ENCODE peak calls at places on chromosomes 13 and 19, in four cellular contexts. C is fibroblast of lung, K is brain microvascular endothelial cell, M is colonic mucosa. F is an unnamed sample.

GRCh38 chr19:49887037-49887652 is 9.5 kb downstream of the IL4I1 start:
- DNase-seq in C (no peak), K (no peak), M (no peak), F (no peak)

GRCh38 chr13:44191504-44192171 is 182.0 kb upstream of the SERP2 start:
- DNase-seq in C (peak; percentile 67), K (peak; percentile 68), M (peak; percentile 54), F (peak; percentile 21)

GRCh38 chr19:14943601-14944000 is 2.3 kb downstream of the OR7C2 start:
- DNase-seq in C (no peak), K (no peak), M (no peak), F (no peak)

GRCh38 chr19:49614096-49614857 is 23.3 kb downstream of the PRR12 start:
- DNase-seq in C (peak; percentile 88), K (peak; percentile 85), M (no peak), F (no peak)

GRCh38 chr13:65914707-65915106 is 1315.4 kb downstream of the PCDH9 start:
- DNase-seq in C (peak; percentile 73), K (peak; percentile 41), M (no peak), F (no peak)

GRCh38 chr19:29121684-29122083 is 91.3 kb downstream of the UQCRFS1 start:
- DNase-seq in C (no peak), K (no peak), M (no peak), F (no peak)

GRCh38 chr13:107847406-107847805 is 367.9 kb downstream of the LIG4 start:
- DNase-seq in C (no peak), K (no peak), M (no peak), F (no peak)

GRCh38 chr19:30664358-30665058 is 292.3 kb downstream of the ZNF536 start:
- DNase-seq in C (no peak), K (peak; percentile 11), M (no peak), F (no peak)

GRCh38 chr19:32686847-32687450 is 4.7 kb upstream of the NUDT19 start:
- DNase-seq in C (no peak), K (no peak), M (no peak), F (no peak)

GRCh38 chr13:28522871-28523270 is 27.9 kb upstream of the FLT1 start:
- DNase-seq in C (no peak), K (no peak), M (no peak), F (no peak)

GRCh38 chr19:3783660-3784584 is 2.3 kb downstream of the MATK start:
- DNase-seq in C (no peak), K (no peak), M (no peak), F (no peak)

GRCh38 chr19:45600340-45600885 is 1.6 kb downstream of the GPR4 start:
- DNase-seq in C (no peak), K (no peak), M (no peak), F (no peak)

GRCh38 chr19:51163257-51163656 is 21.2 kb downstream of the SIGLEC7 start:
- DNase-seq in C (no peak), K (no peak), M (no peak), F (no peak)

GRCh38 chr19:5393088-5393487 is 52.5 kb upstream of the PTPRS start:
- DNase-seq in C (no peak), K (no peak), M (no peak), F (no peak)

GRCh38 chr19:5396963-5397362 is 56.4 kb upstream of the PTPRS start:
- DNase-seq in C (no peak), K (no peak), M (no peak), F (no peak)

GRCh38 chr19:5395996-5396939 is 55.7 kb upstream of the PTPRS start:
- DNase-seq in C (no peak), K (no peak), M (no peak), F (no peak)

GRCh38 chr19:5395541-5395940 is 54.9 kb upstream of the PTPRS start:
- DNase-seq in C (peak; percentile 18), K (peak; percentile 24), M (no peak), F (no peak)

GRCh38 chr19:5394907-5395505 is 54.4 kb upstream of the PTPRS start:
- DNase-seq in C (no peak), K (no peak), M (no peak), F (no peak)
- H3K27me3 ChIP-seq in C (peaks cover 28% of the 10 kb centered on the region), K (peaks cover 45% of the 10 kb centered on the region), M (no peaks in the 10 kb centered on the region), F (peaks cover 5% of the 10 kb centered on the region)

GRCh38 chr13:110323172-110323851 is 16.2 kb downstream of the COL4A2 start:
- DNase-seq in C (peak; percentile 96), K (peak; percentile 89), M (no peak), F (no peak)
- H3K4me3 ChIP-seq in C (no peak overlapping the region), K (no peak overlapping the region), M (no peak overlapping the region), F (no peak overlapping the region)

GRCh38 chr13:49476529-49476928 is 19.2 kb upstream of the PHF11 start:
- DNase-seq in C (no peak), K (no peak), M (no peak), F (no peak)
- H3K27ac ChIP-seq in C (no peak overlapping the region), K (no peak overlapping the region), M (no peak overlapping the region), F (no peak overlapping the region)

DNA sequence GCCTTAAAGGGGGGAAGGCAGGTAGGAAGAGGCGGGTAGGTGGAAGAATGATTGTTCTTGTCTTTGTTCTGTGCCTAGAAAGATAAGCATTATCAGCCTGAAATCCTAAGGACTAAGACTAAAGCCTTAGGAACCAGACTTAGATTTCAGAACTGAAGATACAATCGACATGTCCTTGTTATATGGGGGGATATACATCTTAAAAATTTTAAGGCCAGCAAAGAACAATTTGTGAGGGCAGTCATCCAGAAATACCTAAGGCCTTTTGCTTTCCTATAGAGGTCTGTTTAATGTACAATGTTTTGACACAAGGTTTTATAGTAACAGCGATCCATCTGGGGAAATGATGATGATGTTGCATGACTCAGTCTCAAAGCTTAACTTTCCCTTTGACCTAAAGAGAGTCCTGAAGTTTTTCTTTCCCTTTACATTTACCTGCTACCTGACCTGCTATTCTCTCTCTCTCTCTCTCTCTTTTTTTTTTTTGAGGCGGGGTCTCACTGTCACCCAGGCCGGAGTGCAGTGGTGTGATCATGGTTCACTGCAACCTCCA is 20.2 kb upstream of the CEACAM6 start:
- DNase-seq in C (no peak), K (no peak), M (no peak), F (no peak)
- H3K27me3 ChIP-seq in C (no peaks in the 10 kb centered on the region), K (no peaks in the 10 kb centered on the region), M (no peaks in the 10 kb centered on the region), F (no peaks in the 10 kb centered on the region)